ENCODE peak calls at places on chromosome 2, in nine cellular contexts. F is posterior cingulate gyrus, K is occipital lobe, L is cerebellar cortex, V is astrocyte of the spinal cord, X is T-helper 9 cell, D is AG04450, A is thoracic aorta, Z is ACHN. G is an unnamed sample.

GRCh38 chr2:99613992-99614391 is 124.2 kb upstream of the REV1 start:
- DNase-seq in F (no peak), K (no peak), L (no peak), V (no peak), X (no peak), D (no peak), A (no peak), Z (no peak), G (no peak)

GRCh38 chr2:28661589-28662001 is 90.0 kb upstream of the PPP1CB start:
- DNase-seq in F (no peak), K (no peak), L (no peak), V (peak; percentile 93), X (no peak), D (no peak), A (no peak), Z (peak; percentile 81), G (peak; percentile 56)

GRCh38 chr2:54083440-54083839 is 32.0 kb upstream of the ACYP2 start:
- DNase-seq in F (no peak), K (no peak), L (no peak), V (peak; percentile 26), X (no peak), D (no peak), A (no peak), Z (no peak), G (no peak)

GRCh38 chr2:47276061-47276460 is 121.0 kb upstream of the STPG4 start:
- DNase-seq in F (no peak), K (no peak), L (no peak), V (no peak), X (no peak), D (no peak), A (no peak), Z (no peak), G (no peak)

GRCh38 chr2:181152701-181153100 is 172.3 kb downstream of the UBE2E3 start:
- DNase-seq in F (no peak), K (no peak), L (no peak), V (no peak), X (no peak), D (no peak), A (no peak), Z (no peak), G (no peak)

GRCh38 chr2:54048117-54048785 is 67.2 kb upstream of the ACYP2 start:
- DNase-seq in F (no peak), K (no peak), L (no peak), V (no peak), X (no peak), D (no peak), A (no peak), Z (no peak), G (no peak)

GRCh38 chr2:14996306-14997014 is 363.9 kb downstream of the LRATD1 start:
- DNase-seq in F (no peak), K (no peak), L (no peak), V (no peak), X (no peak), D (no peak), A (no peak), Z (no peak), G (no peak)

GRCh38 chr2:58641001-58641400 is 399.9 kb upstream of the FANCL start:
- DNase-seq in F (no peak), K (no peak), L (no peak), V (no peak), X (no peak), D (no peak), A (no peak), Z (no peak), G (no peak)

GRCh38 chr2:189252991-189253680 is 73.6 kb upstream of the COL5A2 start:
- DNase-seq in F (no peak), K (no peak), L (no peak), V (no peak), X (no peak), D (no peak), A (no peak), Z (no peak), G (no peak)